ENCODE peak calls at places on chromosomes 5 and 9, in nine cellular contexts. Z is HCT116, R is SK-N-SH, O is endothelial cell of umbilical vein, Y is GM23338, W is hepatocyte, T is fibroblast of lung, A is neural progenitor cell, P is mammary epithelial cell. I is an unnamed sample.

GRCh38 chr5:173888473-173889135 is 455 bp downstream of the CPEB4 start:
- DNase-seq in Z (no peak), R (peak; percentile 49), O (peak; percentile 23), Y (peak; percentile 41), W (no peak), T (no peak), A (peak; percentile 41), P (no peak), I (peak; percentile 13)

GRCh38 chr9:113638916-113639315 is 175.4 kb downstream of the RGS3 start:
- DNase-seq in Z (no peak), R (no peak), O (no peak), Y (no peak), W (no peak), T (no peak), A (no peak), P (no peak), I (no peak)

GRCh38 chr9:125521462-125522327 is 185.3 kb downstream of the MAPKAP1 start:
- DNase-seq in Z (peak; percentile 76), R (no peak), O (peak; percentile 86), Y (no peak), W (no peak), T (peak; percentile 99), A (no peak), P (peak; percentile 96), I (no peak)

GRCh38 chr9:89878003-89878411 is 273.2 kb downstream of the GADD45G start:
- DNase-seq in Z (no peak), R (no peak), O (no peak), Y (no peak), W (no peak), T (no peak), A (no peak), P (no peak), I (no peak)

GRCh38 chr9:116998305-116998704 is 311.2 kb downstream of the TRIM32 start:
- DNase-seq in Z (no peak), R (no peak), O (no peak), Y (peak; percentile 67), W (peak; percentile 64), T (peak; percentile 11), A (peak; percentile 77), P (peak; percentile 44), I (peak; percentile 7)

GRCh38 chr5:78504726-78505431 is 143.7 kb downstream of the LHFPL2 start:
- DNase-seq in Z (peak; percentile 38), R (peak; percentile 80), O (peak; percentile 100), Y (no peak), W (peak; percentile 72), T (peak; percentile 100), A (no peak), P (peak; percentile 99), I (no peak)

GRCh38 chr9:94865599-94866456 is 139.3 kb downstream of the AOPEP start:
- DNase-seq in Z (no peak), R (peak; percentile 58), O (peak; percentile 40), Y (no peak), W (peak; percentile 25), T (peak; percentile 84), A (peak; percentile 63), P (no peak), I (no peak)

GRCh38 chr9:14277202-14277601 is 36.7 kb downstream of the NFIB start:
- DNase-seq in Z (peak; percentile 7), R (no peak), O (peak; percentile 74), Y (no peak), W (no peak), T (peak; percentile 92), A (no peak), P (peak; percentile 92), I (no peak)

GRCh38 chr9:2231831-2232230 is 216.7 kb downstream of the SMARCA2 start:
- DNase-seq in Z (no peak), R (no peak), O (no peak), Y (no peak), W (no peak), T (peak; percentile 83), A (no peak), P (peak; percentile 32), I (no peak)

GRCh38 chr9:2354216-2354615 is 267.4 kb upstream of the VLDLR start:
- DNase-seq in Z (no peak), R (no peak), O (no peak), Y (no peak), W (no peak), T (no peak), A (no peak), P (no peak), I (no peak)

GRCh38 chr5:95590880-95591279 is 29.0 kb upstream of the GPR150 start:
- DNase-seq in Z (no peak), R (no peak), O (no peak), Y (no peak), W (no peak), T (no peak), A (no peak), P (no peak), I (no peak)

GRCh38 chr5:172713113-172713808 is 57.7 kb downstream of the DUSP1 start:
- DNase-seq in Z (no peak), R (peak; percentile 86), O (peak; percentile 45), Y (peak; percentile 61), W (peak; percentile 63), T (no peak), A (peak; percentile 66), P (no peak), I (peak; percentile 67)
- H3K4me3 ChIP-seq in Z (no peak overlapping the region), R (no peak overlapping the region), O (no peak overlapping the region), Y (no peak overlapping the region), W (no peak overlapping the region), T (no peak overlapping the region), A (no peak overlapping the region), P (no peak overlapping the region), I (no peak overlapping the region)

GRCh38 chr5:68215208-68215887 is at the start of gene PIK3R1:
- DNase-seq in Z (peak; percentile 64), R (peak; percentile 96), O (peak; percentile 96), Y (peak; percentile 95), W (peak; percentile 98), T (peak; percentile 91), A (peak; percentile 98), P (peak; percentile 96), I (peak; percentile 94)
- TF ChIP-seq CTCF in Z (peak; percentile 13), R (peak; percentile 46), O (peak; percentile 49), Y (no peak), W (peak; percentile 37), T (peak; percentile 30), A (peak; percentile 38), P (peak; percentile 22), I (peak; percentile 45)

DNA sequence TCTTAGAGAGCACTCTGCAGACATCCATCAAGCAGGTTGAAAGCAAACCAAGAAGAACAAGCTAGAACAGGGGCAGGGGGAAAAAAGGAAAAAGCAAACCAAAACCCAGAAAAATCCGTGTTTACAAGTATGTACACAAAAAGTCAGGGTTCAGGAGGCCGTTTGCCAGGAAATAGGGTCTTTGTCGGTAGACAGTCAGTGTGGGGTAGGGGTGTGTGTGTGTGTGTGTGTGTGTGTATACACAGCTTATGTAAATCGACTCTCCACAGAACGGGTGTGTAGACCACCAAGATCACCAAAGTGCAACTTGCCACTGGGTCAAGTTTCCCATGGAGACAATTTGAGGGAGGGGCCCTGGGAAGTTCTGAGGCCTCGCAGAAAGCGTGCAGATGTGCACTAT is 13.1 kb downstream of the SPRY4 start:
- DNase-seq in Z (no peak), R (no peak), O (no peak), Y (no peak), W (no peak), T (no peak), A (no peak), P (no peak), I (no peak)
- H4K20me1 ChIP-seq in Z (peaks cover 43% of the 10 kb centered on the region), R (peaks cover 87% of the 10 kb centered on the region), O (no peaks in the 10 kb centered on the region), Y (peaks cover 78% of the 10 kb centered on the region), W (peaks cover 2% of the 10 kb centered on the region), T (no peaks in the 10 kb centered on the region), A (peaks cover 5% of the 10 kb centered on the region), P (peaks cover 12% of the 10 kb centered on the region), I (no peaks in the 10 kb centered on the region)

GRCh38 chr5:131381011-131381410 is 117.2 kb downstream of the CDC42SE2 start:
- DNase-seq in Z (no peak), R (no peak), O (no peak), Y (no peak), W (no peak), T (peak; percentile 63), A (no peak), P (no peak), I (no peak)
- H3K4me3 ChIP-seq in Z (no peak overlapping the region), R (no peak overlapping the region), O (no peak overlapping the region), Y (no peak overlapping the region), W (no peak overlapping the region), T (no peak overlapping the region), A (no peak overlapping the region), P (no peak overlapping the region), I (no peak overlapping the region)

DNA sequence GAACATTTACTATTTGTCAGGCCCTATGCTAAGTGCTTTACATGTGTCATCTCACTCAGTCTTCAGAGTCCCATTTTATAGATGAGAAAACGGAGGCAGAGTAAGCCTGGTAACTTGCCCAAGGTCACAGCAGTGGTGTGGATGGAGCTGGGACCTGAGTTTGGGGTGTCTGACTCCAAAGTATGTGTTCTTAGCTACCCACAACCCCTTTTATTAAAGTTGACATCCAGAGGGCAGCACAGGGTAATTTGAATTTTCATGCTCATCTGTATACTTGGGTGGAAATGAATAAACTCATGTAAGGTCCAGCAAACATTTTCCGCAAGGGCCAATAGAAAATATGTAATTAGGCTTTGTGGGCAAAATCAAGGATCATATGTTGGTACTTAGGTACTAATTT is 93.4 kb upstream of the SLC25A48 start:
- DNase-seq in Z (no peak), R (no peak), O (no peak), Y (no peak), W (no peak), T (no peak), A (no peak), P (no peak), I (no peak)
- TF ChIP-seq CTCF in Z (no peak), R (no peak), O (no peak), Y (no peak), W (peak; percentile 6), T (no peak), A (no peak), P (no peak), I (no peak)